ENCODE peak calls at places on chromosomes 2 and 18, in seven cellular contexts. I is neuronal stem cell; B is tibial artery; G is activated effector memory CD4-positive, alpha-beta T cell treated with Interleukin-2 at 50 U/mL for 16 hours; Y is T-helper 2 cell; J is GM20000; S is AG10803. T is an unnamed sample.

GRCh38 chr2:100812573-100812972 is 7.4 kb upstream of the NPAS2 start:
- DNase-seq in B (no peak), I (no peak), S (no peak), Y (no peak), G (no peak), J (no peak), T (no peak)

GRCh38 chr2:126912201-126912600 is 13.5 kb downstream of the TEX51 start:
- DNase-seq in I (no peak), S (no peak), B (peak), Y (no peak), J (no peak), G (no peak), T (peak)

GRCh38 chr2:227864161-227864756 is 7.2 kb upstream of the DAW1 start:
- DNase-seq in B (no peak), J (no peak), Y (no peak), S (peak), I (no peak), G (no peak), T (no peak)

GRCh38 chr2:47041065-47041464 is 114.0 kb downstream of the STPG4 start:
- DNase-seq in J (no peak), B (no peak), I (no peak), G (no peak), Y (no peak), S (peak), T (no peak)

GRCh38 chr2:133480707-133481429 is 87.4 kb downstream of the NCKAP5 start:
- DNase-seq in Y (no peak), J (no peak), I (no peak), S (no peak), G (no peak), B (no peak), T (no peak)

GRCh38 chr2:204664708-204665121 is 119.4 kb downstream of the PARD3B start:
- DNase-seq in I (no peak), G (no peak), S (peak), B (no peak), Y (no peak), J (no peak), T (no peak)

GRCh38 chr2:5190023-5190422 is 502.2 kb upstream of the SOX11 start:
- DNase-seq in G (no peak), B (no peak), J (no peak), S (no peak), I (no peak), Y (no peak), T (no peak)

GRCh38 chr2:105398522-105399206 is at the start of gene FHL2:
- DNase-seq in Y (peak), B (peak), S (peak), G (peak), I (peak), J (peak), T (peak)

GRCh38 chr2:211751853-211752252 is 786.7 kb downstream of the ERBB4 start:
- DNase-seq in S (no peak), J (no peak), G (no peak), I (no peak), B (no peak), Y (no peak), T (no peak)

GRCh38 chr2:210617732-210618330 is 61.4 kb downstream of the CPS1 start:
- DNase-seq in I (peak), J (peak), Y (no peak), G (no peak), B (no peak), S (peak), T (peak)

GRCh38 chr2:20551231-20551944 is 99.5 kb downstream of the HS1BP3 start:
- DNase-seq in J (no peak), B (no peak), Y (no peak), G (no peak), S (peak), I (no peak), T (no peak)

GRCh38 chr2:119486196-119486827 is 38.0 kb downstream of the SCTR start:
- DNase-seq in I (no peak), G (no peak), Y (no peak), B (no peak), S (no peak), J (no peak), T (no peak)

GRCh38 chr2:144162652-144163051 is 357.3 kb downstream of the ZEB2 start:
- DNase-seq in G (peak), S (no peak), I (no peak), J (peak), B (no peak), Y (no peak), T (peak)

GRCh38 chr2:188518391-188518790 is 226.7 kb downstream of the GULP1 start:
- DNase-seq in G (no peak), B (no peak), I (no peak), J (no peak), S (peak), Y (no peak), T (no peak)

GRCh38 chr2:43269074-43269572 is 42.7 kb upstream of the ZFP36L2 start:
- DNase-seq in B (peak), Y (no peak), J (no peak), I (no peak), S (peak), G (no peak), T (peak)

GRCh38 chr2:101696272-101697123 is 1.0 kb upstream of the MAP4K4 start:
- DNase-seq in Y (no peak), I (no peak), G (no peak), J (no peak), B (no peak), S (peak), T (no peak)

GRCh38 chr2:187117483-187117882 is 268.5 kb upstream of the ZSWIM2 start:
- DNase-seq in G (no peak), J (no peak), Y (no peak), S (no peak), B (no peak), I (peak), T (no peak)

GRCh38 chr18:2244641-2245040 is 326.7 kb downstream of the METTL4 start:
- DNase-seq in S (no peak), B (no peak), I (no peak), Y (no peak), J (no peak), G (no peak), T (no peak)

GRCh38 chr2:46275995-46276394 is 21.2 kb upstream of the EPAS1 start:
- DNase-seq in B (peak), J (no peak), Y (no peak), I (no peak), S (no peak), G (no peak), T (no peak)

GRCh38 chr18:37450434-37451133 is 115.0 kb downstream of the CELF4 start:
- DNase-seq in G (no peak), Y (no peak), J (no peak), S (peak), B (no peak), I (peak), T (peak)

GRCh38 chr2:177084607-177085006 is 128.0 kb upstream of the HNRNPA3 start:
- DNase-seq in J (no peak), G (no peak), Y (no peak), S (no peak), B (no peak), I (no peak), T (no peak)

GRCh38 chr2:234363011-234363487 is 133.8 kb downstream of the ARL4C start:
- DNase-seq in G (no peak), Y (no peak), S (peak), B (no peak), I (peak), J (no peak), T (no peak)

GRCh38 chr2:175404839-175405238 is 223.3 kb upstream of the ATP5MC3 start:
- DNase-seq in S (no peak), J (no peak), B (no peak), I (no peak), Y (no peak), G (no peak), T (no peak)

GRCh38 chr2:95709831-95710230 is 118.0 kb downstream of the TRIM43 start:
- DNase-seq in S (no peak), G (no peak), B (no peak), J (no peak), I (no peak), Y (no peak), T (no peak)

GRCh38 chr18:80201739-80202138 is 45.6 kb downstream of the PARD6G start:
- DNase-seq in B (no peak), G (no peak), J (no peak), I (no peak), S (no peak), Y (no peak), T (no peak)

GRCh38 chr2:148982282-148982681 is 56.2 kb upstream of the LYPD6B start:
- DNase-seq in B (no peak), I (no peak), S (peak), G (no peak), J (no peak), Y (no peak), T (no peak)

GRCh38 chr18:74604774-74605173 is 7.1 kb downstream of the ZNF407 start:
- DNase-seq in J (no peak), B (no peak), S (peak), I (no peak), G (no peak), Y (no peak), T (no peak)

GRCh38 chr2:86622409-86622877 is 1.2 kb downstream of the RNF103 start:
- DNase-seq in J (no peak), B (peak), S (peak), G (peak), Y (no peak), I (peak), T (peak)

GRCh38 chr2:69483696-69484095 is 46.5 kb upstream of the NFU1 start:
- DNase-seq in S (no peak), Y (no peak), I (no peak), G (no peak), J (no peak), B (no peak), T (no peak)

GRCh38 chr18:59870623-59871130 is 29.1 kb upstream of the PMAIP1 start:
- DNase-seq in J (no peak), S (peak), Y (no peak), I (no peak), G (no peak), B (no peak), T (no peak)